ENCODE peak calls at places on chromosomes 13 and 19, in eight cellular contexts. M, H, P, U, A, Q, Z and V are unnamed samples.

GRCh38 chr13:51764184-51765141 is 39.5 kb downstream of the DHRS12 start:
- DNase-seq in P (peak), Q (no peak), Z (peak), H (no peak), U (peak), M (peak), A (peak), V (no peak)

GRCh38 chr13:71864094-71864980 is 2.7 kb downstream of the DACH1 start:
- DNase-seq in Q (peak), U (no peak), P (peak), H (no peak), A (peak), M (peak), Z (no peak), V (no peak)

GRCh38 chr13:103145476-103145875 is 79.3 kb upstream of the SLC10A2 start:
- DNase-seq in M (no peak), Z (no peak), H (no peak), P (no peak), A (no peak), U (no peak), Q (no peak), V (no peak)

GRCh38 chr13:50081106-50081898 is 66.1 kb downstream of the KCNRG start:
- DNase-seq in H (no peak), A (peak), P (peak), U (peak), M (peak), Z (peak), Q (no peak), V (peak)

GRCh38 chr19:5804516-5805464 is at the start of gene NRTN:
- DNase-seq in Q (no peak), U (no peak), M (peak), A (no peak), P (peak), H (no peak), Z (no peak), V (no peak)

GRCh38 chr13:99496322-99497142 is 4.7 kb upstream of the TM9SF2 start:
- DNase-seq in M (peak), Q (no peak), H (no peak), U (no peak), A (peak), Z (no peak), P (peak), V (no peak)

GRCh38 chr19:16382775-16383543 is 58.3 kb downstream of the KLF2 start:
- DNase-seq in Z (peak), P (peak), M (peak), A (peak), Q (no peak), U (peak), H (no peak), V (peak)

GRCh38 chr19:1266116-1266817 is 2.9 kb upstream of the CIRBP start:
- DNase-seq in U (peak), H (peak), P (peak), A (peak), Z (peak), Q (peak), M (peak), V (peak)

GRCh38 chr13:107284168-107284567 is 716.2 kb upstream of the ARGLU1 start:
- DNase-seq in H (no peak), Q (no peak), Z (no peak), A (peak), M (no peak), P (no peak), U (no peak), V (no peak)

GRCh38 chr19:39363909-39364457 is 21.8 kb downstream of the SAMD4B start:
- DNase-seq in U (no peak), M (no peak), P (no peak), A (peak), Z (peak), H (no peak), Q (no peak), V (no peak)